ENCODE peak calls at places on chromosomes 2 and 18, in five cellular contexts. R is D341Med, J is glomerular endothelial cell, T is RWPE1, E is brain microvascular endothelial cell. M is an unnamed sample.

GRCh38 chr18:45107425-45107824 is 426.7 kb downstream of the SETBP1 start:
- DNase-seq in R (no peak), J (no peak), T (peak; percentile 1), E (peak; percentile 40), M (peak; percentile 17)

GRCh38 chr2:239530749-239531316 is 130.0 kb upstream of the HDAC4 start:
- DNase-seq in R (no peak), J (no peak), T (no peak), E (no peak), M (no peak)

GRCh38 chr18:34158881-34159690 is 65.6 kb downstream of the NOL4 start:
- DNase-seq in R (peak; percentile 70), J (no peak), T (no peak), E (peak; percentile 4), M (no peak)

GRCh38 chr2:99417396-99417795 is 72.4 kb downstream of the REV1 start:
- DNase-seq in R (no peak), J (no peak), T (no peak), E (no peak), M (no peak)

GRCh38 chr2:99643824-99644787 is 154.3 kb upstream of the REV1 start:
- DNase-seq in R (no peak), J (no peak), T (no peak), E (peak; percentile 39), M (no peak)

GRCh38 chr2:73069855-73070650 is 1.5 kb downstream of the SFXN5 start:
- DNase-seq in R (no peak), J (no peak), T (no peak), E (peak; percentile 6), M (no peak)

GRCh38 chr2:42944744-42945415 is 152.5 kb upstream of the HAAO start:
- DNase-seq in R (no peak), J (no peak), T (no peak), E (peak; percentile 43), M (no peak)

GRCh38 chr2:1717129-1717528 is 27.2 kb downstream of the PXDN start:
- DNase-seq in R (no peak), J (peak; percentile 70), T (peak; percentile 61), E (no peak), M (peak; percentile 86)

GRCh38 chr18:72543362-72544055 is 633 bp downstream of the CBLN2 start:
- DNase-seq in R (peak; percentile 63), J (no peak), T (no peak), E (no peak), M (no peak)

GRCh38 chr2:96815326-96816126 is 542 bp upstream of the CNNM3 start:
- DNase-seq in R (peak; percentile 55), J (no peak), T (peak; percentile 29), E (peak; percentile 28), M (no peak)

GRCh38 chr2:77512521-77512920 is 9.7 kb downstream of the LRRTM4 start:
- DNase-seq in R (no peak), J (no peak), T (no peak), E (no peak), M (no peak)

GRCh38 chr2:13006829-13007715 is 290.3 kb downstream of the TRIB2 start:
- DNase-seq in R (peak; percentile 73), J (peak; percentile 65), T (peak; percentile 63), E (peak; percentile 76), M (no peak)

GRCh38 chr2:205683179-205683978 is 1.1 kb downstream of the NRP2 start:
- DNase-seq in R (no peak), J (no peak), T (no peak), E (no peak), M (no peak)

GRCh38 chr2:36287363-36288275 is 68.0 kb upstream of the CRIM1 start:
- DNase-seq in R (no peak), J (no peak), T (no peak), E (peak; percentile 62), M (no peak)

M was measured in keratinocyte.